ENCODE peak calls at places on chromosome 22, in four cellular contexts. X, N, A and E are unnamed samples.

GRCh38 chr22:43228330-43228729 is 41.4 kb upstream of the TTLL12 start:
- DNase-seq in X (no peak), A (peak), N (peak), E (peak)

GRCh38 chr22:17091851-17092250 is 7.1 kb downstream of the IL17RA start:
- DNase-seq in N (no peak), X (no peak), A (no peak), E (no peak)

GRCh38 chr22:43750751-43751150 is 61.4 kb downstream of the EFCAB6 start:
- DNase-seq in N (no peak), X (no peak), A (no peak), E (no peak)

GRCh38 chr22:36692280-36692679 is 11.3 kb downstream of the CACNG2 start:
- DNase-seq in N (no peak), X (no peak), A (no peak), E (no peak)

GRCh38 chr22:28903719-28904118 is 20.3 kb downstream of the ZNRF3 start:
- DNase-seq in N (no peak), A (no peak), X (no peak), E (no peak)

GRCh38 chr22:48560389-48560751 is 1267.3 kb downstream of the BRD1 start:
- DNase-seq in N (no peak), X (no peak), A (no peak), E (no peak)

GRCh38 chr22:30894371-30894740 is 74.2 kb downstream of the MORC2 start:
- DNase-seq in N (no peak), X (no peak), A (no peak), E (no peak)

GRCh38 chr22:17565986-17566687 is 2.8 kb downstream of the SLC25A18 start:
- DNase-seq in N (no peak), X (no peak), A (no peak), E (no peak)

GRCh38 chr22:33969052-33969451 is 48.8 kb upstream of the LARGE1 start:
- DNase-seq in X (no peak), N (no peak), A (no peak), E (no peak)

GRCh38 chr22:27152033-27152432 is 494.6 kb downstream of the MIAT start:
- DNase-seq in N (no peak), A (no peak), X (no peak), E (no peak)

GRCh38 chr22:19719055-19719482 is 4.3 kb upstream of the GP1BB start:
- DNase-seq in X (no peak), A (peak), N (no peak), E (no peak)

GRCh38 chr22:43901976-43902643 is 10.3 kb upstream of the PNPLA5 start:
- DNase-seq in A (no peak), N (no peak), X (no peak), E (peak)

GRCh38 chr22:40411506-40411861 is 41.1 kb downstream of the SGSM3 start:
- DNase-seq in A (no peak), N (no peak), X (no peak), E (no peak)

GRCh38 chr22:23789121-23789520 is 2.4 kb downstream of the SMARCB1 start:
- DNase-seq in A (no peak), N (no peak), X (no peak), E (no peak)

GRCh38 chr22:42770941-42771647 is 50.4 kb upstream of the A4GALT start:
- DNase-seq in A (no peak), X (no peak), N (no peak), E (no peak)

GRCh38 chr22:19607198-19608113 is 83.2 kb upstream of the CLDN5 start:
- DNase-seq in N (no peak), A (no peak), X (no peak), E (no peak)

DNA sequence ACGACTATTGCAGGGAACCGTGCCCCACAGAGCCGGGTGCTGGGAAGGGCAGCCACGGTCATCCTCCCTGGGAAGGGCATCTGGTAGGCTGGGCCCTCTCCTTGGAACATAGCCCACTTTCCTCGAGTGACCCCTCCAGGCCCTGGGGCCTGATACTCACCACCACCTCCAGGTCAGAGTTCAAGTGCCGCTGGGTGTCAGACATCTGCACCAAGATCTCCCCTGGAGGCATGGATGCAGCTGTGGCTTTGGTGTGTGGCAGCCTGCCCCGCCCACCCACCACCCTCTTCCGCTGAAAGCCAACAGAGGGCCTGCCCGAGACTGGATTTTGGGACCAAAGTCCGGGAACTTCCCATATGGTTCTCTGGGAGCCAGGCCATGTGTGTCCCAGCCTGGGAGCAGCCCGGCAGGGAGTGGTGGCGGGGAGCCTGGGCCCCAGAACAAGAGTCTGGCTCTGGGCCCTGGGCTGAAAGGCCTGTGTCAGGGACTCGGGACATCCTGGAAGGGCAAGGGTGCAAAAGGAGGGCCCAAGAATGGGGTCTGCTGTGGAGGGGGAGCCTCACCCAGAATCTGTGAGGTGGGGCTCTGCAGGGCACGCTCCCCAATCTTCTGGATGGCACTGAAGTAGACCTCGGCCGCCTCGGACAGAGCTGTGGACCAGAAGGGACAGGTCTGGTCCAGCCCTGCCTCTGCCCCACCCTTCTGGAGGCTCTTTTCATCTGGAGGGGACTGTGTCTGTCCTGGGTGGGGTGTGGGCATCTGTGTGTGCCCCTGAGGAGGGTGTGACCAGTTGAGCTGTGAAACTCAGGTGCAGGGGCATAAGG is 2.6 kb downstream of the BAIAP2L2 start:
- DNase-seq in N (no peak), X (peak), A (no peak), E (peak)
- TF ChIP-seq PHF8 in N (no peak), X (no peak), A (no peak), E (no peak)

DNA sequence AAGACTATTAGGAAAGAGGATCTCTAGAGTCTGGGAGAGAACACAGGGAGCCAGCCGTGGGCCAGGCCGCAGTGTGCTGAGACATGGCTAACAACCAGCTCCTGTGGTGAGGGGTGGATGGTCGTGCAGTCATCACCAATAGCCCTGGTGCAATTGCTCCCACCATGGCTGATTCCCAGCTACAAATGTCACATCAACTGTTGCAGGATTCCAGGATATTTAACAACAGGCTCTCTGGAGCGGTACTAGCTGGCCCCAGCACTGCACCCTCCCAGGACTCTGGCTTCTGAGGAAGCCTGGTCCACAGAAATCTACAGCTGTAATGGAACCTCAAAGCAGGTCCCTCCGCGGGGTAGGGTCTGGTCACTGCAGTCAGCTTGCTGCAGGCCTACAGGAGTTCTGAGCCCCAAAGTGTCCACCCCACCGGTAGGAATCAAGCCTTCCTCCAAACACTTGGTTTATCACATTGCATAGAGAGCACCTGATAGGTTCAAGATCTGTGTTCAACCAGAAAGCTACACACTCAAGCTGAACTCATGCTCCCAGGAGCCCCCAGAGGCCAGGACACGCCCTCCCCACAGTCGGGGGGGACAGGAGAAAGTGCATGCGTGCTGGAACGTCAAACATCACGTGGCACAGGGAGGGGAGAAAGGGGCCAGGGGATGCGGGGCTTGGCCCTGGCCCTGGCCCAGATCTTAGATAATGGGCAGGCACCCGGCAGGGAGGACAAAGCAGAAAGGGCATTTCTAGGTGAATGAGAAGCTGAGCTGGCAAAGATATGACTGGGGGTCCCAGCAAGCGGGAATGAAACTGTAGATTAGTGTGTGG is 609.0 kb downstream of the TBC1D22A start:
- DNase-seq in A (no peak), X (no peak), N (no peak), E (no peak)
- TF ChIP-seq PHF8 in A (no peak), X (no peak), N (no peak), E (no peak)

GRCh38 chr22:38260760-38261477 is 11.9 kb downstream of the TMEM184B start:
- DNase-seq in A (no peak), N (no peak), X (peak), E (no peak)

GRCh38 chr22:38261478-38261803 is 11.4 kb downstream of the TMEM184B start:
- DNase-seq in N (no peak), X (no peak), A (no peak), E (no peak)

GRCh38 chr22:38264322-38264843 is 8.4 kb downstream of the TMEM184B start:
- DNase-seq in N (no peak), X (no peak), A (no peak), E (no peak)

GRCh38 chr22:38259370-38259769 is 13.4 kb downstream of the TMEM184B start:
- DNase-seq in A (no peak), N (no peak), X (no peak), E (no peak)

DNA sequence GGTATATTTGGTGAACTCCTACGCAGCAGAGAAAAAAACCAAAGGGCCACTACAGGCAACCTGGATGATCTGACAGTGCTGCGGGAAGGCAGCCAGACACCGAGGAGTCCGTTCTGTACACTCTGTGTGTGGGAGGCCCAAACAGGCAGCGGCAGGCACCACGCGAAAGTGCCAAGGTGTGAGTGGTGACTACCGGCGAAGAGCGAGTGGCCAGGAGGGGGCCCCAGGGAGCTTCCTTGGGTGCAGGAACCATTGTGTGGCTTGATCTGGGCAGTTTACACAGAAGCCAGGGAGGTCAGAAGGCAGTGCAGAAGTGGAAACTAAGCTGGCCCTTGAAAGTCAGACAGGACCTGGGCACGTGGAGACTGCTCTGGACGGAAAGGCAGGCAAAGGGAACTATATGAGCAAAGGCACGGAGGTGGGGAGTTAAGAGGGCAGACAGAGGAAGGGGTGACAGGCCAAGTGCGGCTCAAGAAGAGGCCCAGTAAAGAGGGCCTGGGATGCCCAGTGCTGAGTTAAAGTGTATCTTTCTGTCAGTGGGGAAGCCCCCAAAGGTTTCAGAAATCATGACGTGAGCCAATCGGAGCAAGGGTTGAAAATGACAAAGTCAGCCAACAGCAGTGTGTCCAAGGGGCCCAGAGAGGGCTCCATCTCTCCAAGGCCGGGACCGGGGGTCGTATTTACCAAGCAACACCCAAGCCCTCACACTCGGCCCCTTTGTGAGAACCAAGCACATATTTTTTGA is 10.6 kb downstream of the TMEM184B start:
- DNase-seq in N (no peak), A (peak), X (peak), E (no peak)
- TF ChIP-seq PHF8 in N (no peak), A (no peak), X (no peak), E (no peak)

GRCh38 chr22:45034821-45035220 is 25.0 kb upstream of the PHF21B start:
- DNase-seq in N (no peak), X (no peak), A (no peak), E (no peak)

GRCh38 chr22:45033136-45033535 is 23.3 kb upstream of the PHF21B start:
- DNase-seq in X (no peak), A (no peak), N (no peak), E (no peak)

GRCh38 chr22:45039206-45039605 is 29.4 kb upstream of the PHF21B start:
- DNase-seq in X (no peak), A (no peak), N (no peak), E (no peak)

GRCh38 chr22:45034156-45034555 is 24.4 kb upstream of the PHF21B start:
- DNase-seq in X (no peak), A (no peak), N (no peak), E (no peak)

DNA sequence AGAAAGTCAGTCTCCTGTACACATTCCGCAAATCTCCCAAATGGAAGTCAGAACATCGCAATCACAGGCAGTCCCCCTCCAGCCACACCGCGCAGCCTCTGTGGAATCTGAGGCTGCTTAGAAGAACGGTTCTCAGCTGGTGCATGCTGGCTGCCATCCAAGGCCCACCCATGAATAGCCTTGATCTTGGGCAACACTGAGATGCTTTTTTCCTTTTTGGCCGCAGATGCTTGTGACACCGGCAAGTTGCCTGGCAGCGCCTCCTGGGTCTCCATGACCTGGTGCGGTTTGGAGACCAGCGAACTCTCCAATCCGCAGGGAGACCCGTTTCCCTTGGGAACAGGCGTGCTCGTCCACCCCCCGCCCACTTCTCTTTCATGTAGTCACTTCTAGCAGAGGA is 26.3 kb upstream of the PHF21B start:
- DNase-seq in X (no peak), N (no peak), A (no peak), E (no peak)
- TF ChIP-seq PHF8 in X (no peak), N (no peak), A (no peak), E (no peak)